ENCODE peak calls at places on chromosomes 4 and X, in nine cellular contexts. One of them, this sample, is unnamed.

GRCh38 chr4:37023504-37023903 is 221.0 kb upstream of the NWD2 start:
- DNase-seq in tibial nerve: no peak
- DNase-seq in heart left ventricle: no peak
- DNase-seq in prostate gland: no peak
- DNase-seq in HCT116: no peak
- DNase-seq in uterus: no peak
- DNase-seq in ovary: no peak
- DNase-seq in upper lobe of left lung: no peak
- DNase-seq in endothelial cell of umbilical vein: no peak
- DNase-seq in this sample: no peak

GRCh38 chr4:144831971-144832370 is 186.0 kb downstream of the HHIP start:
- DNase-seq in tibial nerve: no peak
- DNase-seq in heart left ventricle: no peak
- DNase-seq in prostate gland: no peak
- DNase-seq in HCT116: no peak
- DNase-seq in uterus: no peak
- DNase-seq in ovary: no peak
- DNase-seq in upper lobe of left lung: no peak
- DNase-seq in endothelial cell of umbilical vein: peak
- DNase-seq in this sample: no peak

GRCh38 chr4:4492161-4492847 is 49.5 kb downstream of the STX18 start:
- DNase-seq in tibial nerve: no peak
- DNase-seq in heart left ventricle: no peak
- DNase-seq in prostate gland: no peak
- DNase-seq in HCT116: no peak
- DNase-seq in uterus: no peak
- DNase-seq in ovary: no peak
- DNase-seq in upper lobe of left lung: no peak
- DNase-seq in endothelial cell of umbilical vein: peak
- DNase-seq in this sample: no peak

GRCh38 chr4:2786152-2786671 is 6.7 kb upstream of the SH3BP2 start:
- DNase-seq in tibial nerve: no peak
- DNase-seq in heart left ventricle: no peak
- DNase-seq in prostate gland: no peak
- DNase-seq in HCT116: no peak
- DNase-seq in uterus: no peak
- DNase-seq in ovary: no peak
- DNase-seq in upper lobe of left lung: no peak
- DNase-seq in endothelial cell of umbilical vein: no peak
- DNase-seq in this sample: peak

GRCh38 chrX:94361241-94361640 is 687.2 kb downstream of the FAM133A start:
- DNase-seq in tibial nerve: no peak
- DNase-seq in heart left ventricle: no peak
- DNase-seq in prostate gland: no peak
- DNase-seq in HCT116: no peak
- DNase-seq in uterus: no peak
- DNase-seq in ovary: no peak
- DNase-seq in upper lobe of left lung: no peak
- DNase-seq in endothelial cell of umbilical vein: no peak
- DNase-seq in this sample: no peak

GRCh38 chr4:83558693-83559092 is 22.8 kb downstream of the GPAT3 start:
- DNase-seq in tibial nerve: no peak
- DNase-seq in heart left ventricle: no peak
- DNase-seq in prostate gland: no peak
- DNase-seq in HCT116: no peak
- DNase-seq in uterus: no peak
- DNase-seq in ovary: no peak
- DNase-seq in upper lobe of left lung: no peak
- DNase-seq in endothelial cell of umbilical vein: no peak
- DNase-seq in this sample: no peak

GRCh38 chr4:89469930-89470375 is 162.4 kb upstream of the GPRIN3 start:
- DNase-seq in tibial nerve: no peak
- DNase-seq in heart left ventricle: no peak
- DNase-seq in prostate gland: peak
- DNase-seq in HCT116: no peak
- DNase-seq in uterus: no peak
- DNase-seq in ovary: no peak
- DNase-seq in upper lobe of left lung: no peak
- DNase-seq in endothelial cell of umbilical vein: peak
- DNase-seq in this sample: no peak

GRCh38 chr4:602559-602942 is 22.8 kb upstream of the PDE6B start:
- DNase-seq in tibial nerve: no peak
- DNase-seq in heart left ventricle: no peak
- DNase-seq in prostate gland: no peak
- DNase-seq in HCT116: peak
- DNase-seq in uterus: no peak
- DNase-seq in ovary: no peak
- DNase-seq in upper lobe of left lung: peak
- DNase-seq in endothelial cell of umbilical vein: no peak
- DNase-seq in this sample: no peak

GRCh38 chr4:20565075-20565721 is 135.1 kb upstream of the PACRGL start:
- DNase-seq in tibial nerve: no peak
- DNase-seq in heart left ventricle: no peak
- DNase-seq in prostate gland: no peak
- DNase-seq in HCT116: no peak
- DNase-seq in uterus: no peak
- DNase-seq in ovary: no peak
- DNase-seq in upper lobe of left lung: no peak
- DNase-seq in endothelial cell of umbilical vein: peak
- DNase-seq in this sample: no peak

GRCh38 chr4:114598191-114599121 is at the start of gene UGT8:
- DNase-seq in tibial nerve: peak
- DNase-seq in heart left ventricle: peak
- DNase-seq in prostate gland: no peak
- DNase-seq in HCT116: peak
- DNase-seq in uterus: no peak
- DNase-seq in ovary: no peak
- DNase-seq in upper lobe of left lung: peak
- DNase-seq in endothelial cell of umbilical vein: peak
- DNase-seq in this sample: no peak

GRCh38 chr4:147678796-147679549 is 5.0 kb downstream of the PRMT9 start:
- DNase-seq in tibial nerve: no peak
- DNase-seq in heart left ventricle: no peak
- DNase-seq in prostate gland: no peak
- DNase-seq in HCT116: peak
- DNase-seq in uterus: no peak
- DNase-seq in ovary: no peak
- DNase-seq in upper lobe of left lung: no peak
- DNase-seq in endothelial cell of umbilical vein: no peak
- DNase-seq in this sample: no peak

GRCh38 chrX:148500428-148501120 is at the start of gene AFF2:
- DNase-seq in tibial nerve: no peak
- DNase-seq in heart left ventricle: peak
- DNase-seq in prostate gland: no peak
- DNase-seq in HCT116: no peak
- DNase-seq in uterus: no peak
- DNase-seq in ovary: no peak
- DNase-seq in upper lobe of left lung: peak
- DNase-seq in endothelial cell of umbilical vein: peak
- DNase-seq in this sample: no peak

GRCh38 chr4:107283587-107284559 is 247.8 kb upstream of the DKK2 start:
- DNase-seq in tibial nerve: no peak
- DNase-seq in heart left ventricle: no peak
- DNase-seq in prostate gland: no peak
- DNase-seq in HCT116: no peak
- DNase-seq in uterus: no peak
- DNase-seq in ovary: no peak
- DNase-seq in upper lobe of left lung: no peak
- DNase-seq in endothelial cell of umbilical vein: peak
- DNase-seq in this sample: no peak

GRCh38 chrX:70429759-70430158 is 6.6 kb downstream of the GDPD2 start:
- DNase-seq in tibial nerve: no peak
- DNase-seq in heart left ventricle: no peak
- DNase-seq in prostate gland: no peak
- DNase-seq in HCT116: no peak
- DNase-seq in uterus: no peak
- DNase-seq in ovary: no peak
- DNase-seq in upper lobe of left lung: no peak
- DNase-seq in endothelial cell of umbilical vein: no peak
- DNase-seq in this sample: no peak

GRCh38 chr4:3252480-3252828 is 3.5 kb downstream of the MSANTD1 start:
- DNase-seq in tibial nerve: no peak
- DNase-seq in heart left ventricle: no peak
- DNase-seq in prostate gland: no peak
- DNase-seq in HCT116: no peak
- DNase-seq in uterus: no peak
- DNase-seq in ovary: no peak
- DNase-seq in upper lobe of left lung: no peak
- DNase-seq in endothelial cell of umbilical vein: no peak
- DNase-seq in this sample: no peak

GRCh38 chr4:34193451-34194154 is 2050.7 kb downstream of the ARAP2 start:
- DNase-seq in tibial nerve: no peak
- DNase-seq in heart left ventricle: no peak
- DNase-seq in prostate gland: no peak
- DNase-seq in HCT116: no peak
- DNase-seq in uterus: no peak
- DNase-seq in ovary: no peak
- DNase-seq in upper lobe of left lung: no peak
- DNase-seq in endothelial cell of umbilical vein: peak
- DNase-seq in this sample: no peak

GRCh38 chr4:40316333-40316781 is 18.8 kb upstream of the CHRNA9 start:
- DNase-seq in tibial nerve: no peak
- DNase-seq in heart left ventricle: no peak
- DNase-seq in prostate gland: no peak
- DNase-seq in HCT116: no peak
- DNase-seq in uterus: peak
- DNase-seq in ovary: no peak
- DNase-seq in upper lobe of left lung: peak
- DNase-seq in endothelial cell of umbilical vein: peak
- DNase-seq in this sample: peak

GRCh38 chr4:40317921-40318658 is 17.0 kb upstream of the CHRNA9 start:
- DNase-seq in tibial nerve: no peak
- DNase-seq in heart left ventricle: no peak
- DNase-seq in prostate gland: no peak
- DNase-seq in HCT116: no peak
- DNase-seq in uterus: no peak
- DNase-seq in ovary: no peak
- DNase-seq in upper lobe of left lung: no peak
- DNase-seq in endothelial cell of umbilical vein: no peak
- DNase-seq in this sample: no peak

GRCh38 chr4:40314951-40315350 is 20.2 kb upstream of the CHRNA9 start:
- DNase-seq in tibial nerve: no peak
- DNase-seq in heart left ventricle: no peak
- DNase-seq in prostate gland: no peak
- DNase-seq in HCT116: no peak
- DNase-seq in uterus: no peak
- DNase-seq in ovary: no peak
- DNase-seq in upper lobe of left lung: no peak
- DNase-seq in endothelial cell of umbilical vein: no peak
- DNase-seq in this sample: no peak

GRCh38 chr4:40321671-40322131 is 13.4 kb upstream of the CHRNA9 start:
- DNase-seq in tibial nerve: no peak
- DNase-seq in heart left ventricle: no peak
- DNase-seq in prostate gland: no peak
- DNase-seq in HCT116: no peak
- DNase-seq in uterus: no peak
- DNase-seq in ovary: no peak
- DNase-seq in upper lobe of left lung: no peak
- DNase-seq in endothelial cell of umbilical vein: peak
- DNase-seq in this sample: no peak

GRCh38 chr4:40316782-40317635 is 18.1 kb upstream of the CHRNA9 start:
- DNase-seq in tibial nerve: no peak
- DNase-seq in heart left ventricle: no peak
- DNase-seq in prostate gland: peak
- DNase-seq in HCT116: peak
- DNase-seq in uterus: peak
- DNase-seq in ovary: peak
- DNase-seq in upper lobe of left lung: peak
- DNase-seq in endothelial cell of umbilical vein: peak
- DNase-seq in this sample: peak
- TF ChIP-seq POLR2A in tibial nerve: no peak
- TF ChIP-seq POLR2A in heart left ventricle: no peak
- TF ChIP-seq POLR2A in prostate gland: no peak
- TF ChIP-seq POLR2A in HCT116: no peak
- TF ChIP-seq POLR2A in uterus: no peak
- TF ChIP-seq POLR2A in ovary: no peak
- TF ChIP-seq POLR2A in upper lobe of left lung: no peak
- TF ChIP-seq POLR2A in endothelial cell of umbilical vein: no peak
- TF ChIP-seq POLR2A in this sample: no peak

DNA sequence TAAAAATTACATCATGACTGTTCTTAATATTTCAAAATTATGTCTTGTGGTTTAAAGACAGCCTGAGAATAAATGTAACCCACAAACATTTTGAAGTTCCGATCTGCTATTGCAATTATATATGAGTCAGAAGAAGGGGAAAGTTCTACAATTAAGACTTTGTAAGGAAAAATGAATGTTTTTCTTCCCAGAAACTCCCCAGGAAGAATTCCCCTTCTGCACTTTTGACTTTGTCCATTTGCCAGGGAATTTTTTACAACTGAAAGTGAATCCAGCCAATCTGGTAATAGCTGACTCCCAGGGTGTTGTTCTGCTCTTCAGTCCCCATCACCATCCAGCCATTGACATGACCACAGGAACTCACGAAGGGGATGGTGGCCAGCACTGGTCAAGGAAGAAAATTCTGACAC is 61.6 kb upstream of the NOCT start:
- DNase-seq in tibial nerve: no peak
- DNase-seq in heart left ventricle: no peak
- DNase-seq in prostate gland: no peak
- DNase-seq in HCT116: no peak
- DNase-seq in uterus: no peak
- DNase-seq in ovary: no peak
- DNase-seq in upper lobe of left lung: no peak
- DNase-seq in endothelial cell of umbilical vein: peak
- DNase-seq in this sample: no peak
- H3K27ac ChIP-seq in tibial nerve: peak
- H3K27ac ChIP-seq in heart left ventricle: peak
- H3K27ac ChIP-seq in prostate gland: no peak
- H3K27ac ChIP-seq in HCT116: no peak
- H3K27ac ChIP-seq in uterus: peak
- H3K27ac ChIP-seq in ovary: no peak
- H3K27ac ChIP-seq in upper lobe of left lung: no peak
- H3K27ac ChIP-seq in endothelial cell of umbilical vein: no peak
- H3K27ac ChIP-seq in this sample: peak

DNA sequence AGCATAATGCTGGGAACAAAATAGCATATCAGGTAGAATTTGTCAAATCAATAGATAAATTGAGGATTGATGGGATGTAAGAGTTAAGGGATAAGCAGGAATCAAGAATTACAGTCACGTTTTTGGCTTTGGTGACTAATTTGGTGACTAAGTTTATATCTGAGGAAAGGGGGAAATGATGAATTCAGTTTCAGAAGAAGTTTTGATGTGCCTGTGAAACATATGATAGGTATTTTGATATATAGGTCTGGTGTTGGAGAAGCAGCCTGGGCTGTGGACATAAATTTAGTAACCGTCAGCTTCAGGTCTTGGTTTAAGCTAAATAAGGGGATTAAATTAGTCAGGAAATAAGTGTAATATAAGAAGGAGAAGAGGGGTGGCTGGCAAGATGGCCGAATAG is 79.0 kb upstream of the EDA2R start:
- DNase-seq in tibial nerve: no peak
- DNase-seq in heart left ventricle: no peak
- DNase-seq in prostate gland: no peak
- DNase-seq in HCT116: no peak
- DNase-seq in uterus: no peak
- DNase-seq in ovary: no peak
- DNase-seq in upper lobe of left lung: no peak
- DNase-seq in endothelial cell of umbilical vein: no peak
- DNase-seq in this sample: no peak
- TF ChIP-seq POLR2A in tibial nerve: no peak
- TF ChIP-seq POLR2A in heart left ventricle: no peak
- TF ChIP-seq POLR2A in prostate gland: no peak
- TF ChIP-seq POLR2A in HCT116: no peak
- TF ChIP-seq POLR2A in uterus: no peak
- TF ChIP-seq POLR2A in ovary: no peak
- TF ChIP-seq POLR2A in upper lobe of left lung: no peak
- TF ChIP-seq POLR2A in endothelial cell of umbilical vein: no peak
- TF ChIP-seq POLR2A in this sample: no peak

GRCh38 chr4:78542373-78542772 is 9.2 kb upstream of the ANXA3 start:
- DNase-seq in tibial nerve: no peak
- DNase-seq in heart left ventricle: no peak
- DNase-seq in prostate gland: no peak
- DNase-seq in HCT116: no peak
- DNase-seq in uterus: no peak
- DNase-seq in ovary: no peak
- DNase-seq in upper lobe of left lung: no peak
- DNase-seq in endothelial cell of umbilical vein: no peak
- DNase-seq in this sample: no peak
- H3K27ac ChIP-seq in tibial nerve: peak
- H3K27ac ChIP-seq in heart left ventricle: no peak
- H3K27ac ChIP-seq in prostate gland: no peak
- H3K27ac ChIP-seq in HCT116: peak
- H3K27ac ChIP-seq in uterus: no peak
- H3K27ac ChIP-seq in ovary: no peak
- H3K27ac ChIP-seq in upper lobe of left lung: no peak
- H3K27ac ChIP-seq in endothelial cell of umbilical vein: no peak
- H3K27ac ChIP-seq in this sample: no peak